ENCODE peak calls at places on chromosome 1, in four cellular contexts. E is HepG2, N is H1, G is K562. Q is an unnamed sample.

GRCh38 chr1:206739411-206740076 is 31.0 kb upstream of the IL19 start:
- DNase-seq in E (no peak), N (no peak), G (no peak), Q (peak)

GRCh38 chr1:194230351-194231144 is 1044.1 kb upstream of the B3GALT2 start:
- DNase-seq in G (no peak), N (no peak), E (no peak), Q (no peak)

GRCh38 chr1:15788624-15789301 is 18.7 kb downstream of the UQCRHL start:
- DNase-seq in N (no peak), E (no peak), G (peak), Q (no peak)

GRCh38 chr1:93828437-93828756 is 50.6 kb downstream of the DNTTIP2 start:
- DNase-seq in G (no peak), N (no peak), E (no peak), Q (no peak)

GRCh38 chr1:85450832-85451231 is 14.1 kb downstream of the DDAH1 start:
- DNase-seq in G (no peak), E (no peak), N (no peak), Q (no peak)

GRCh38 chr1:24744911-24745710 is at the start of gene CLIC4:
- DNase-seq in N (peak), E (peak), G (peak), Q (peak)

GRCh38 chr1:43705334-43705733 is 2.0 kb upstream of the ST3GAL3 start:
- DNase-seq in N (no peak), G (no peak), E (no peak), Q (no peak)

GRCh38 chr1:230930986-230931385 is 47.7 kb downstream of the TTC13 start:
- DNase-seq in G (no peak), N (no peak), E (no peak), Q (no peak)

DNA sequence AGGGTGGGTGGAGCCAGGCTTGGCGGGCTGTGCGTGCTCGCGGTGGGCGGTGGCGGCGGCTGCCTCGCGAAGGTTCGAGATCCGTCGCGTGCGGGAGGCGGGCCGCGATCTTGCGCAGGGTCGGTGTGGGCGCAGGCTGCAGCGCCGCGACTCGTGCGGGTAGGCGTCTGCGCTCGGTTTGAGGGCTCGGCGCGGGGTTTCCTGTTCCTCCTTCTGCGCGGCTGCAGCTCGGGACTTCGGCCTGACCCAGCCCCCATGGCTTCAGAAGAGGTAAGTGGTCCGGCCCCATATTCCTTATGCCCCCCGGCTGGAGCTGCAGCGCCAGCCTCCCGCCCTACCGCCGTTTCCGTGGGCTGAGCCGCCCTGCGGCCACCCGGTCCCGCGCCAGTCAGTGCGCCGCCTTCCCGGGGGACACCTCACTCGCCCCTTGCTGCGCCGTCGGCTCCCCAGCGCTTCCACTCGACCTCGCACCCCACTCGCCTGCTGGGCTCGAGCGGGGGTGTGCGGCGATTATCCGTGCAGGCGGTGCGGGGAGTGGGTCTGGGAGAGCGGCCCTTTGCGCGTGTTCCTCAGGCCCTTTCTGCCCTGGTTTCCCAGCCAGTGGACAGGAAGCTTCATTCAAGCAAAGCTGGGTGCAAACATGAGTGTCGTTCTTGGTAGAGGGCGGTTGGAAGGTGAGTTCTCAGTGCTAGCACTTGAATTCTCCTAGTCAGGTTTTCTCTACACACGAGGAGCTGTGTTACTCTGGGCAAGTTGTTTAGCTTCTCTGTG is at the start of gene CACYBP:
- DNase-seq in G (no peak), E (peak), N (no peak), Q (no peak)
- TF ChIP-seq BRCA1 in G (no peak), E (peak), N (no peak), Q (no peak)

DNA sequence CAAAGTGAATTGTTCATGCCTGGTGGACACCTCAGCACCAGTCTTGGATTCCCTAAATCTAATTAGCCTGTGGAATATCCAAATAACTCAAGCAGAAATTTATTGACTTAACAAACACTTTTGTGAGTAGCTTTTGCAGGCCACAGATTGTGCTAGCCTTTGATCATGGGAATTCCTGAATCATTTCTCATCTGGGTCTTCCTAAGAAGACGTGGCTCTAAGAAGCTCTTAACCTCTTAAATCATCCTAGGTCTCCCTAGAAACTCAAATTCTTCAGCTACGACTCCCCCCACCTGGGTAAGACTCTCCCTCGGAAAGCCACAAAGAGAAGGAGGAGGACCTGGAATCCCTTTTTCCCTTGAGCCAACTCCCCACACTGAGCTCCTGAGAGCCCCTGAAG is 53.8 kb upstream of the PSEN2 start:
- DNase-seq in E (no peak), N (no peak), G (no peak), Q (no peak)
- TF ChIP-seq BRCA1 in E (no peak), N (no peak), G (no peak), Q (no peak)

GRCh38 chr1:29281531-29281930 is 45.2 kb downstream of the PTPRU start:
- DNase-seq in N (no peak), G (no peak), E (no peak), Q (no peak)
- TF ChIP-seq BRCA1 in N (no peak), G (no peak), E (no peak), Q (no peak)

DNA sequence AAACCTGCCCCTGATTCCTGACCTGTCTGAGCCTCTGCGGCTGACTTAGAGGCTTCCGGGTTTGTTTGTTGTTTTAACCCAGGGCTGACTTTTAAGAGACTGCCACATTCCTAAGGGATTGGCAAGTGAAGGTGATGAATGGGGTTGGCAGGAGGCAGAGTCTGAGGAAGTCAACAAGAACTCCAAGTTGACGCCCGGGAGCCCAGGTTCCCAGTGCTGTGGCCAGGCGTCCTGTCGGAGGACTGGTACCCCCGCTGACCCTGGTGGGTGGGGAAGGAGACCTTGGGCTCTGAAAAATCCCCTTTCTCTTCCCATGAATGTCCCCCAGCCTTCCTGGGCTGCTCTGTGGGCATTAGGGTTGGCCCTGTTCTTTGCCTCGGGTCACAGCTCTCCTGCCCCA is 19.7 kb upstream of the EPS8L3 start:
- DNase-seq in E (no peak), N (no peak), G (no peak), Q (no peak)
- TF ChIP-seq BRCA1 in E (no peak), N (no peak), G (no peak), Q (no peak)

DNA sequence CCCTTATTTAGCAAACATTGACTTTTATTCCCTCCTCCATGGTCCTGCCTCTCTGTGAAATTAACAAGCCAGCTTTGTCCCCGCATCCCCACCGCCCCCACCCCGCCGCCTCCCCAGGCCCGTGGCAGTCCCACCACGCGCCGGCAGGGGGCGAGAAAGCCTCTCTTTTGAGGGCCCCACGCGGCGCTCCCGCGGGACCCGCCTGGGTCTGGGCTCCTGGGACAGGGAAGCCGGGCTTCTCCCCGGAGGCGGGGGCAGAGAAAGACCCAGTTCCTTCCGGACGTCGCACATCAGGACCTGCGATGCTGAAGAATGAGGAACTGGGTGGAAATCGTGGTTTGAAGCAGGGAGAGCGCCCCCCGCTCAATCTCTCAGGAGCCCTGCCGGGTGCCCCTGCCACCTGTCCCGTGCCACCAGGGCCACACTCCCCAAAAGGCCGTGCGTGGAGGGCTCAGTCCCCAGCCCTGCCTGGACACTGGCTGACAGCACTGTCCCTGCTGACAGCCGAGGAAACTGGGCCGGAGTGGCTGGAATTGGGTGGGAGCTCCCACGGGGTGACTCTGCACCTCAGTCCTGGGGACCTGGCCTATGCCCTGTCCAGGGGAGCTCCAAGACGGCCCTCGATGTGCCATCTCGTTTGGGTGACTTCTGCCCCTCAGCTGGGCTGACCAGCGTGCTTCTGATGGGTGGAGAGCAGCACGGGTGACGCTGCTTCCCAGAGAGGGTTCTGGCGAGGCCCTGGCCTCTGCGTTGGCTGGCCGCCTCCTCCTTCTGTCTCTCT is 8.6 kb upstream of the ACTRT2 start:
- DNase-seq in G (peak), E (peak), N (peak), Q (no peak)
- TF ChIP-seq BRCA1 in G (no peak), E (no peak), N (no peak), Q (no peak)

GRCh38 chr1:169689395-169689794 is 22.0 kb downstream of the SELL start:
- DNase-seq in E (no peak), G (no peak), N (no peak), Q (no peak)

GRCh38 chr1:169696273-169697100 is 14.9 kb downstream of the SELL start:
- DNase-seq in N (no peak), G (no peak), E (no peak), Q (no peak)

GRCh38 chr1:169694304-169694703 is 17.1 kb downstream of the SELL start:
- DNase-seq in E (no peak), N (no peak), G (no peak), Q (no peak)

GRCh38 chr1:169690489-169690888 is 20.9 kb downstream of the SELL start:
- DNase-seq in E (no peak), G (no peak), N (no peak), Q (no peak)

DNA sequence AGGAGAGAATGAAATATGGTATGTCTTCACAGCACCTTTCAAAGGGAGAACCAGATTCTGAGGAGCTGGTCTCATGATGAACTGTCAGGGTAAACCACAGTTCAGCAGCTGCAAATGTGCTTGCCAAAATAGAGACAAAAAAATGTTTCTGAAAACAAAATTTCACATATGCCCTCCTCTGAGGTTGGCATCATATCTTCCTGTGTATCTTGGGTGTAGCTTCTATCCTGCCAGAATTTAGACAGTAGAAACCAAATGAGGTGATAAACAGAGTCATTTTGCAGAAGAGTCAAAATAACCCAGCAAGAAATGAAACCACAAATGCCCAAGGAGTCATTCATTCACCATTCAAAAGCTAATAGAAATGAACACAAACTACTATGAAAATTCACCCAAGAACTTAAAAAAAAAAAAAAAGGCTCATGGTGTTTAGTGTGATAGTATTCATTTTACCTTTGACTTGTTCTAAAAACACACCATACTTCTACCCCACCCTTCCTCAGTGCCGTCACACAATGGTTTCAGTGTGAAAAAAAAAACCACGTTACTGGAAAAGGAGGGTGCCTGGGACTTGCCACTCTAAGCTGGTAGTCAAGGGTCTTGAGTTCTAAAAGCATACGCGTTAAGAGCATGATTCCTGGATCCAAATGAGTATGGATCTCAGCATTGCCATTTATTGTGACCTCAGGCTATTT is 18.5 kb downstream of the SELL start:
- DNase-seq in E (no peak), N (no peak), G (no peak), Q (peak)
- TF ChIP-seq BRCA1 in E (no peak), N (no peak), G (no peak), Q (no peak)

DNA sequence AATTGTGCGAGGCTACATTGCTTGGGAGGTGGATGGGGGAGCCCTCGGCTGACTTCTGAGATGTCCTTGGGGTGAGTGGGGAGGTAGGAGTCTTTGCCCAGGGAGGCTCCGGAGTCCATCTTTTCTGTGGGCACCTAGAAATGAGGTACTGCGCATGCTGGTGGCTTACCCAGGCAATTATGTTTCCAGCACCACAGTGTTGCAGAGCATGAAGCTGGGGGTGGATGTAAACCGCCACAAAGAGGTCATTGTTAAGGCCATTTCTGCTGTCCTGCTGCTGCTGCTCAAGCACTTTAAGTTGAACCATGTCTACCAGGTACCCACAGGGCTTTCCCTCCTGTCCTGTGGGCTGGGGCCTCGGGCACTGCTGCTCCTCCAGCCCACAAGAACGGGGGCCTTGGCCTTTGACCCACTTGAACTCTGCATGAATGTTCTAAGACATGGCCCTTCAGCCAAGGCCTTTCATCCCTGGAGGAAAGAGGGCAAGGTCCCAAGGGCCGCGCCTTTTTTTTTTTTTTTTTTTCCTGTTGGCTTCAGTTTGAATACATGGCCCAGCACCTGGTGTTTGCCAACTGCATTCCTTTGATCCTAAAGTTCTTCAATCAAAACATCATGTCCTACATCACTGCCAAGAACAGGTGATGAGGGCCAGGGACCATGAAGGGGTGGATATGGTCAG is 14.6 kb downstream of the STRIP1 start:
- DNase-seq in G (no peak), E (peak), N (no peak), Q (no peak)
- TF ChIP-seq BRCA1 in G (no peak), E (no peak), N (no peak), Q (no peak)

GRCh38 chr1:181674617-181675016 is 191.3 kb downstream of the CACNA1E start:
- DNase-seq in N (no peak), G (no peak), E (no peak), Q (no peak)

GRCh38 chr1:181675091-181675490 is 191.8 kb downstream of the CACNA1E start:
- DNase-seq in E (no peak), N (no peak), G (no peak), Q (no peak)

GRCh38 chr1:181676269-181676668 is 193.0 kb downstream of the CACNA1E start:
- DNase-seq in E (peak), N (no peak), G (peak), Q (peak)

GRCh38 chr1:181680332-181680731 is 197.0 kb downstream of the CACNA1E start:
- DNase-seq in E (no peak), G (no peak), N (no peak), Q (no peak)

DNA sequence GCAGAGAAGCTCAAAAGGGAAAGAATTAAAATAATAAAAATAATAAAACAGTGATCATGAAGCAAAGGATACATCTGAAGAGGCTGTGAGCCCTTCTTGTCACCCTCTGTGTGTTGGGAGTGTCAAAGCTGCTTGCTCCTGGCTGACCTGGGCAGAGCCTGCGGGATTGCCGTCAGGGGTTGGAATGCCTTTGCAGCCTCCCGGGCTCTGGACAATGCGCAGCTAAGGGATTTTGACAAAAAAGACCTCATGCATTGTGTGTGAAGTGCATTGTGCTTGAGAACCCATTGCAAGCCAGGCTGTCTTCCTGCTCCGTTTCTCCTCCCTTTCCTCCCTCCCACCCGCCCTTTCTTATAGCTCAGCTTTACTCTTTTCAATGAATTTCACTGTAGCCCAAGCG is 192.3 kb downstream of the CACNA1E start:
- DNase-seq in G (no peak), E (no peak), N (no peak), Q (no peak)
- TF ChIP-seq BRCA1 in G (no peak), E (no peak), N (no peak), Q (no peak)

Q was measured in GM12878.